ENCODE peak calls at places on chromosomes 4 and X, in five cellular contexts. One of them, this sample, is unnamed.

GRCh38 chrX:115582871-115583729 is 22.1 kb downstream of the PLS3 start:
- DNase-seq in colonic mucosa: no peak
- DNase-seq in SK-N-SH: no peak
- DNase-seq in CD4-positive, alpha-beta memory T cell: no peak
- DNase-seq in HCT116: no peak
- DNase-seq in this sample: peak

GRCh38 chrX:154446430-154446829 is 2.5 kb downstream of the FAM50A start:
- DNase-seq in colonic mucosa: no peak
- DNase-seq in SK-N-SH: no peak
- DNase-seq in CD4-positive, alpha-beta memory T cell: no peak
- DNase-seq in HCT116: no peak
- DNase-seq in this sample: no peak

GRCh38 chr4:53614616-53615015 is 23.3 kb upstream of the LNX1 start:
- DNase-seq in colonic mucosa: no peak
- DNase-seq in SK-N-SH: no peak
- DNase-seq in CD4-positive, alpha-beta memory T cell: no peak
- DNase-seq in HCT116: no peak
- DNase-seq in this sample: no peak

GRCh38 chr4:124085561-124086180 is 626.9 kb downstream of the ANKRD50 start:
- DNase-seq in colonic mucosa: no peak
- DNase-seq in SK-N-SH: no peak
- DNase-seq in CD4-positive, alpha-beta memory T cell: no peak
- DNase-seq in HCT116: no peak
- DNase-seq in this sample: no peak

GRCh38 chr4:99879458-99879857 is 14.8 kb downstream of the LAMTOR3 start:
- DNase-seq in colonic mucosa: no peak
- DNase-seq in SK-N-SH: no peak
- DNase-seq in CD4-positive, alpha-beta memory T cell: no peak
- DNase-seq in HCT116: no peak
- DNase-seq in this sample: no peak

GRCh38 chr4:55336138-55337034 is 9.7 kb upstream of the SRD5A3 start:
- DNase-seq in colonic mucosa: no peak
- DNase-seq in SK-N-SH: no peak
- DNase-seq in CD4-positive, alpha-beta memory T cell: no peak
- DNase-seq in HCT116: no peak
- DNase-seq in this sample: peak

GRCh38 chr4:39860804-39861203 is 116.9 kb downstream of the PDS5A start:
- DNase-seq in colonic mucosa: no peak
- DNase-seq in SK-N-SH: no peak
- DNase-seq in CD4-positive, alpha-beta memory T cell: no peak
- DNase-seq in HCT116: no peak
- DNase-seq in this sample: no peak

GRCh38 chr4:175035907-175036306 is 117.7 kb downstream of the ADAM29 start:
- DNase-seq in colonic mucosa: no peak
- DNase-seq in SK-N-SH: no peak
- DNase-seq in CD4-positive, alpha-beta memory T cell: no peak
- DNase-seq in HCT116: no peak
- DNase-seq in this sample: no peak

GRCh38 chr4:126216611-126217010 is 901.9 kb downstream of the FAT4 start:
- DNase-seq in colonic mucosa: no peak
- DNase-seq in SK-N-SH: no peak
- DNase-seq in CD4-positive, alpha-beta memory T cell: no peak
- DNase-seq in HCT116: no peak
- DNase-seq in this sample: no peak

GRCh38 chr4:123554263-123554662 is 157.7 kb downstream of the SPRY1 start:
- DNase-seq in colonic mucosa: no peak
- DNase-seq in SK-N-SH: no peak
- DNase-seq in CD4-positive, alpha-beta memory T cell: no peak
- DNase-seq in HCT116: no peak
- DNase-seq in this sample: no peak

GRCh38 chr4:187171731-187172339 is 448.2 kb upstream of the FAT1 start:
- DNase-seq in colonic mucosa: no peak
- DNase-seq in SK-N-SH: no peak
- DNase-seq in CD4-positive, alpha-beta memory T cell: no peak
- DNase-seq in HCT116: no peak
- DNase-seq in this sample: no peak

GRCh38 chrX:133171962-133172708 is 46.0 kb downstream of the TFDP3 start:
- DNase-seq in colonic mucosa: peak
- DNase-seq in SK-N-SH: peak
- DNase-seq in CD4-positive, alpha-beta memory T cell: no peak
- DNase-seq in HCT116: peak
- DNase-seq in this sample: peak

GRCh38 chr4:5812506-5813229 is 80.2 kb downstream of the CRMP1 start:
- DNase-seq in colonic mucosa: peak
- DNase-seq in SK-N-SH: peak
- DNase-seq in CD4-positive, alpha-beta memory T cell: peak
- DNase-seq in HCT116: peak
- DNase-seq in this sample: peak

GRCh38 chr4:88675543-88675942 is 22.1 kb downstream of the NAP1L5 start:
- DNase-seq in colonic mucosa: no peak
- DNase-seq in SK-N-SH: no peak
- DNase-seq in CD4-positive, alpha-beta memory T cell: no peak
- DNase-seq in HCT116: no peak
- DNase-seq in this sample: no peak

GRCh38 chrX:15043538-15043937 is 170.3 kb downstream of the MOSPD2 start:
- DNase-seq in colonic mucosa: no peak
- DNase-seq in SK-N-SH: no peak
- DNase-seq in CD4-positive, alpha-beta memory T cell: no peak
- DNase-seq in HCT116: no peak
- DNase-seq in this sample: no peak

GRCh38 chr4:159451006-159451405 is 348.1 kb downstream of the RAPGEF2 start:
- DNase-seq in colonic mucosa: no peak
- DNase-seq in SK-N-SH: no peak
- DNase-seq in CD4-positive, alpha-beta memory T cell: no peak
- DNase-seq in HCT116: no peak
- DNase-seq in this sample: no peak

GRCh38 chrX:12210921-12211320 is 72.6 kb downstream of the FRMPD4 start:
- DNase-seq in colonic mucosa: no peak
- DNase-seq in SK-N-SH: no peak
- DNase-seq in CD4-positive, alpha-beta memory T cell: no peak
- DNase-seq in HCT116: no peak
- DNase-seq in this sample: no peak

GRCh38 chr4:57098945-57099344 is 11.2 kb downstream of the IGFBP7 start:
- DNase-seq in colonic mucosa: no peak
- DNase-seq in SK-N-SH: no peak
- DNase-seq in CD4-positive, alpha-beta memory T cell: no peak
- DNase-seq in HCT116: no peak
- DNase-seq in this sample: no peak

GRCh38 chr4:1247811-1248261 is 1.1 kb downstream of the CTBP1 start:
- DNase-seq in colonic mucosa: no peak
- DNase-seq in SK-N-SH: no peak
- DNase-seq in CD4-positive, alpha-beta memory T cell: no peak
- DNase-seq in HCT116: no peak
- DNase-seq in this sample: no peak

GRCh38 chrX:13208281-13208935 is 111.4 kb downstream of the ATXN3L start:
- DNase-seq in colonic mucosa: no peak
- DNase-seq in SK-N-SH: no peak
- DNase-seq in CD4-positive, alpha-beta memory T cell: no peak
- DNase-seq in HCT116: no peak
- DNase-seq in this sample: no peak

GRCh38 chr4:140635606-140636005 is 66.8 kb upstream of the UCP1 start:
- DNase-seq in colonic mucosa: peak
- DNase-seq in SK-N-SH: no peak
- DNase-seq in CD4-positive, alpha-beta memory T cell: no peak
- DNase-seq in HCT116: peak
- DNase-seq in this sample: peak

GRCh38 chr4:155961575-155961974 is 7.9 kb upstream of the CTSO start:
- DNase-seq in colonic mucosa: no peak
- DNase-seq in SK-N-SH: no peak
- DNase-seq in CD4-positive, alpha-beta memory T cell: no peak
- DNase-seq in HCT116: no peak
- DNase-seq in this sample: no peak

GRCh38 chrX:100410083-100410590 is at the start of gene PCDH19:
- DNase-seq in colonic mucosa: peak
- DNase-seq in SK-N-SH: peak
- DNase-seq in CD4-positive, alpha-beta memory T cell: no peak
- DNase-seq in HCT116: no peak
- DNase-seq in this sample: peak

GRCh38 chrX:100413231-100413630 is 3.2 kb upstream of the PCDH19 start:
- DNase-seq in colonic mucosa: peak
- DNase-seq in SK-N-SH: peak
- DNase-seq in CD4-positive, alpha-beta memory T cell: peak
- DNase-seq in HCT116: no peak
- DNase-seq in this sample: peak

GRCh38 chrX:100409316-100410082 is 574 bp downstream of the PCDH19 start:
- DNase-seq in colonic mucosa: no peak
- DNase-seq in SK-N-SH: peak
- DNase-seq in CD4-positive, alpha-beta memory T cell: no peak
- DNase-seq in HCT116: no peak
- DNase-seq in this sample: peak

GRCh38 chrX:100411802-100412333 is 1.8 kb upstream of the PCDH19 start:
- DNase-seq in colonic mucosa: no peak
- DNase-seq in SK-N-SH: no peak
- DNase-seq in CD4-positive, alpha-beta memory T cell: no peak
- DNase-seq in HCT116: no peak
- DNase-seq in this sample: no peak

DNA sequence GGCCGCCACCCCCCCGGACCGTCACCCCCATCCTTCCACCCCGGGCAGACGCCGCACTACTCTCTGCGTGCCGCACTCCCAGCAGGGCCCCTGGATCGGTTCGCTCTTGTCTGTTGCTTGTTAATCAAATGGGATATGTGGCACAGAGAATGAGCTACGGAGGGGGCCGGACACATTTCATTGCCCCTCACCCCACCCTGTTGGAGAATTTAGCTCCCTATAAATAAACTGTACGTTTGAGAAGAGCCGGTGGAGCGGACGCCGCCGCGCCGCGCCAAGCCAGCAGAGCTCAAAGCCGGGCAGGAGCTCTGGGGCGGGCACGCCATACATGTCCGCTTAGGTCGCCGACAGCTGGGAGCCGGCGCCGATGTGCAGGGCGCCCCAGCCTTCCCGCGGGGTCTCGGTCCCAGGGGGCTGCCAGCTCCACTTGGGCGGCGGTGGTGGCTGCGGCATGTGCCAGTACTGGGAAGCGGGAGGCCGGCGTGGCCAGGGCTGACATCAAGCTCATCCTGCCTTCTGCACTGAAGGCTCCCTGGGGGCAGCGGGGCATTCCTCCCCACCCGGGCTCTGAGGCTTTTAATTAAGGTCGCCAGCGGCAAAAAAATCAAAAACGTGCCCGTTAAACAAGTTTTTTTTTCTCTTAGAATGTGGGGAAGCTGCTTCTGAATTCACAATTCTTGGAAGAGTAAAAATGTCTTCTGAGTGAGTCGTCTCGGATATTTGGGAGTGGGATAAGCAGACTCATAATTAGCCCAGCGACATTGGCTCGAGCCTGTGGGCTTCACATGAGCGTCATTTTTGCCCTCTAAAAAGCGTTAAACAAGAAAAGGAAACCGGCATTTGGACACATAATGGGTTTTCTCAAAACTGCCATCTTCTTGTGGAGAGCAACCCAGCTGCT is 1.1 kb upstream of the PCDH19 start:
- DNase-seq in colonic mucosa: no peak
- DNase-seq in SK-N-SH: peak
- DNase-seq in CD4-positive, alpha-beta memory T cell: no peak
- DNase-seq in HCT116: no peak
- DNase-seq in this sample: no peak
- H3K4me3 ChIP-seq in colonic mucosa: no peak
- H3K4me3 ChIP-seq in SK-N-SH: no peak
- H3K4me3 ChIP-seq in CD4-positive, alpha-beta memory T cell: no peak
- H3K4me3 ChIP-seq in HCT116: no peak
- H3K4me3 ChIP-seq in this sample: no peak

GRCh38 chr4:109078724-109079123 is 223.7 kb downstream of the COL25A1 start:
- DNase-seq in colonic mucosa: no peak
- DNase-seq in SK-N-SH: no peak
- DNase-seq in CD4-positive, alpha-beta memory T cell: no peak
- DNase-seq in HCT116: no peak
- DNase-seq in this sample: no peak
- H3K4me3 ChIP-seq in colonic mucosa: no peak
- H3K4me3 ChIP-seq in SK-N-SH: no peak
- H3K4me3 ChIP-seq in CD4-positive, alpha-beta memory T cell: no peak
- H3K4me3 ChIP-seq in HCT116: no peak
- H3K4me3 ChIP-seq in this sample: no peak

GRCh38 chrX:40734956-40735317 is 405 bp downstream of the MED14 start:
- DNase-seq in colonic mucosa: peak
- DNase-seq in SK-N-SH: no peak
- DNase-seq in CD4-positive, alpha-beta memory T cell: no peak
- DNase-seq in HCT116: no peak
- DNase-seq in this sample: peak

GRCh38 chrX:40733691-40734090 is 1.7 kb downstream of the MED14 start:
- DNase-seq in colonic mucosa: no peak
- DNase-seq in SK-N-SH: peak
- DNase-seq in CD4-positive, alpha-beta memory T cell: no peak
- DNase-seq in HCT116: no peak
- DNase-seq in this sample: no peak

GRCh38 chrX:40727599-40728252 is 7.6 kb downstream of the MED14 start:
- DNase-seq in colonic mucosa: no peak
- DNase-seq in SK-N-SH: no peak
- DNase-seq in CD4-positive, alpha-beta memory T cell: no peak
- DNase-seq in HCT116: no peak
- DNase-seq in this sample: no peak

GRCh38 chrX:40727093-40727492 is 8.2 kb downstream of the MED14 start:
- DNase-seq in colonic mucosa: no peak
- DNase-seq in SK-N-SH: no peak
- DNase-seq in CD4-positive, alpha-beta memory T cell: no peak
- DNase-seq in HCT116: no peak
- DNase-seq in this sample: no peak

DNA sequence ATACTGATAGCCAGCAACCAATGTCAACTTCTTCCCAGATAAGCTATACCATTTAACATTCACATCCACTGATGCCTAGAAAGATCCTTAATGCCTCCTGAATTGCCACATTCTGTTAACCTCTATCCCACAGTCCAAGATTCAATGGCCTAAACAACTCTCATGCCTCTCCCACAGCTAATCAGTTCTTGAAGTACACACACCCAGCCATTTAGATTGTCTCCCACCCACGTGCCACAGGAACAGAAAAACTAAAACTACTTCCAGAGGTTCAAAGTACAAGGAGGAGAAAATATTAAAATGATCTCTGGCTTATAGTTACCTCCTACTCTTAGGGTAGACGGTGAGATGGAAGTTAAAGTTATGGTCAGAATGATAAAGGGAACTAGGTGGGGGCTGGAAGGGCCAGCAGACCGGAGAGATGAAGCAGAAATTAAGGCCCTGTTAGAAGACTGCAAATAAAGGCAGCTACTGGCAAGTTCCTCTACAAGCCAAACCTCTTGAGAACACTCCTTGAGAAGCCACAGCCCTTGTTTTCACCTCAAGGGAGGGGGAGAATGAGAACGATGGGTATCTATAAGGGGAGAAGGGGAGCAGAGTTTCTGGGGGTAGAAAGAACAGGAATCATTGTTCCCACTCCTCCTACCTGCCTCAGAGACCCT is 5.3 kb downstream of the MED14 start:
- DNase-seq in colonic mucosa: peak
- DNase-seq in SK-N-SH: no peak
- DNase-seq in CD4-positive, alpha-beta memory T cell: no peak
- DNase-seq in HCT116: no peak
- DNase-seq in this sample: no peak
- H3K4me3 ChIP-seq in colonic mucosa: no peak
- H3K4me3 ChIP-seq in SK-N-SH: no peak
- H3K4me3 ChIP-seq in CD4-positive, alpha-beta memory T cell: no peak
- H3K4me3 ChIP-seq in HCT116: no peak
- H3K4me3 ChIP-seq in this sample: no peak

DNA sequence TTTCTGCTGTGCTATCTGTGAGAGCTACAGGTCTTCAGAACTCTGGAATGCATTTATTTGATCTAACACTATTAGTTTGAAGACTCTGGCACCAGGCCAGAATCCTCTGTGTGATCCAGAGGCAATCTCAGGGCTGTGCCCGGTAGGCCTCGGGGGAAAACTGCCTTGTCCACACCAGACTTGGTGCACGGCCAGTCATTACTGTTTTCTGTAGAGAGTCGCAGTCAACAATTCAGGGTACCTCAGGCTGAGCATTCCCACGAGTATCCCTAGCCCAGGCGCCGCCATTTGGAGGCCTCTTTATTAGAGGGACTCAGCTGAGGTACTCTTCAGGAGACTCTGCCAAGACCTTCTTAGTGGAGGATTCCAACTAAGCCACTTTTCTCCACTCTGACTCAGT is 332.2 kb downstream of the SLC7A11 start:
- DNase-seq in colonic mucosa: no peak
- DNase-seq in SK-N-SH: peak
- DNase-seq in CD4-positive, alpha-beta memory T cell: no peak
- DNase-seq in HCT116: no peak
- DNase-seq in this sample: no peak
- H3K4me3 ChIP-seq in colonic mucosa: no peak
- H3K4me3 ChIP-seq in SK-N-SH: no peak
- H3K4me3 ChIP-seq in CD4-positive, alpha-beta memory T cell: no peak
- H3K4me3 ChIP-seq in HCT116: no peak
- H3K4me3 ChIP-seq in this sample: no peak